ENCODE peak calls at places on chromosomes 13 and 19, in four cellular contexts. One of them, this sample, is unnamed.

GRCh38 chr13:50352720-50353491 is 337.7 kb downstream of the KCNRG start:
- DNase-seq in mesenchymal stem cell: peak
- DNase-seq in GM12878: no peak
- DNase-seq in hepatocyte: no peak
- DNase-seq in this sample: no peak

GRCh38 chr19:28627669-28628068 is 585.3 kb downstream of the UQCRFS1 start:
- DNase-seq in mesenchymal stem cell: no peak
- DNase-seq in GM12878: no peak
- DNase-seq in hepatocyte: no peak
- DNase-seq in this sample: no peak

GRCh38 chr13:112486386-112487126 is 101.4 kb downstream of the TUBGCP3 start:
- DNase-seq in mesenchymal stem cell: no peak
- DNase-seq in GM12878: no peak
- DNase-seq in hepatocyte: no peak
- DNase-seq in this sample: no peak

GRCh38 chr13:25037057-25037813 is 58.7 kb upstream of the PABPC3 start:
- DNase-seq in mesenchymal stem cell: peak
- DNase-seq in GM12878: no peak
- DNase-seq in hepatocyte: peak
- DNase-seq in this sample: peak

GRCh38 chr19:47158367-47158791 is 27.7 kb downstream of the SAE1 start:
- DNase-seq in mesenchymal stem cell: no peak
- DNase-seq in GM12878: no peak
- DNase-seq in hepatocyte: no peak
- DNase-seq in this sample: no peak

GRCh38 chr13:33639640-33640080 is 178.3 kb upstream of the RFC3 start:
- DNase-seq in mesenchymal stem cell: no peak
- DNase-seq in GM12878: peak
- DNase-seq in hepatocyte: no peak
- DNase-seq in this sample: no peak

GRCh38 chr13:98813993-98814392 is 61.5 kb upstream of the SLC15A1 start:
- DNase-seq in mesenchymal stem cell: peak
- DNase-seq in GM12878: no peak
- DNase-seq in hepatocyte: peak
- DNase-seq in this sample: no peak

GRCh38 chr13:20702945-20703784 is at the start of gene IL17D:
- DNase-seq in mesenchymal stem cell: peak
- DNase-seq in GM12878: no peak
- DNase-seq in hepatocyte: peak
- DNase-seq in this sample: peak

GRCh38 chr13:32021785-32022184 is 9.8 kb upstream of the FRY start:
- DNase-seq in mesenchymal stem cell: no peak
- DNase-seq in GM12878: no peak
- DNase-seq in hepatocyte: no peak
- DNase-seq in this sample: no peak

GRCh38 chr13:32023698-32024097 is 7.9 kb upstream of the FRY start:
- DNase-seq in mesenchymal stem cell: no peak
- DNase-seq in GM12878: no peak
- DNase-seq in hepatocyte: no peak
- DNase-seq in this sample: no peak

GRCh38 chr13:32024750-32025149 is 6.8 kb upstream of the FRY start:
- DNase-seq in mesenchymal stem cell: no peak
- DNase-seq in GM12878: no peak
- DNase-seq in hepatocyte: no peak
- DNase-seq in this sample: no peak

GRCh38 chr13:32023096-32023495 is 8.5 kb upstream of the FRY start:
- DNase-seq in mesenchymal stem cell: no peak
- DNase-seq in GM12878: no peak
- DNase-seq in hepatocyte: no peak
- DNase-seq in this sample: no peak

GRCh38 chr13:32022292-32022691 is 9.3 kb upstream of the FRY start:
- DNase-seq in mesenchymal stem cell: peak
- DNase-seq in GM12878: no peak
- DNase-seq in hepatocyte: no peak
- DNase-seq in this sample: no peak
- H2AFZ ChIP-seq in mesenchymal stem cell: no peak
- H2AFZ ChIP-seq in GM12878: no peak
- H2AFZ ChIP-seq in hepatocyte: no peak
- H2AFZ ChIP-seq in this sample: no peak

GRCh38 chr19:41362143-41362847 is 1.7 kb downstream of the B9D2 start:
- DNase-seq in mesenchymal stem cell: peak
- DNase-seq in GM12878: no peak
- DNase-seq in hepatocyte: peak
- DNase-seq in this sample: no peak
- H3K27ac ChIP-seq in mesenchymal stem cell: no peak
- H3K27ac ChIP-seq in GM12878: no peak
- H3K27ac ChIP-seq in hepatocyte: peak
- H3K27ac ChIP-seq in this sample: no peak

DNA sequence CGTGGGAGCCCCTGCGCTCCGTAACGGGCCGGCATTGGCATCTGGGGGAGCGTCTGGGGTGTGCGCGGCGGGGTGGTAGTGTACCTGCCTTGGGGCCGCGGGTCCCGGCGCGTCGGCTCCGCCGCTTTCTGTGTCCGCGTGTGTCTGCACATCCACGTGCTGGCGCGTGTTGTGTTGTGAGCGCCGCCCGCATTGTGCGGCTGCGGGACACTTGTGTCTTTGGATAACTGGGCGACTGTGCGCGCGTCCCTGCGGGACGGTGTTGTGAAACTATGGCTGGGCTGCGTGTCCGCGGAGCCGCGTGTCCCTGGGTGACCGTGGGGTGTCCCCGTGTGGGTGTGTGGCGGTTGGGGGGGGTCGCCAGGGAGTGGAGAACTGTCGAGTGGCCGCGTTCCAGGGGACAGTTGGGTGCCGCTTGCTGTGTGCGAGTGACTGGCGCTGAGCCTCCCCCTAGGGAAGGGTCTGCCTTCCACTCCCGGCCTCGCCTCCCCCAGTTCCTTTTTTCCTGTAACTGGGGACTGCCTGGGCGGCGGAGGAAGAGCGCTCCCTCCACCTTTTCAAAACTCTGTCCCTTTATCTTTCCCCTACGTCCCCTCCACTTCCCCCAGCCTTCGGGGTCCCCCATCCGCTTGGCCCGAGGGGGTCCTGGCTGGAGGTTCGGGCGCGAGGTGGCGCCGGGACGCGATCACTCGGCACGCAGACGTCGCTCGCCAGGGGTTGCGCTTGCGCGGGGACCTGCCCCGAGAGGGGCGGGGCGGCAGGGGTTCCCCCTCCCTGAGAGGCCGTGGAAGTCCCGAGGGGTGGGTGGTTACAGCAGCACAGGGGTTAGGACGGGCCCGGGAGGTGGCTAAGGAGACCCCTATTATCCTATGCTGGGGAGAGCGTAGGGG is 5.6 kb upstream of the NFIC start:
- DNase-seq in mesenchymal stem cell: peak
- DNase-seq in GM12878: no peak
- DNase-seq in hepatocyte: no peak
- DNase-seq in this sample: no peak
- H2AFZ ChIP-seq in mesenchymal stem cell: no peak
- H2AFZ ChIP-seq in GM12878: peak
- H2AFZ ChIP-seq in hepatocyte: peak
- H2AFZ ChIP-seq in this sample: no peak

DNA sequence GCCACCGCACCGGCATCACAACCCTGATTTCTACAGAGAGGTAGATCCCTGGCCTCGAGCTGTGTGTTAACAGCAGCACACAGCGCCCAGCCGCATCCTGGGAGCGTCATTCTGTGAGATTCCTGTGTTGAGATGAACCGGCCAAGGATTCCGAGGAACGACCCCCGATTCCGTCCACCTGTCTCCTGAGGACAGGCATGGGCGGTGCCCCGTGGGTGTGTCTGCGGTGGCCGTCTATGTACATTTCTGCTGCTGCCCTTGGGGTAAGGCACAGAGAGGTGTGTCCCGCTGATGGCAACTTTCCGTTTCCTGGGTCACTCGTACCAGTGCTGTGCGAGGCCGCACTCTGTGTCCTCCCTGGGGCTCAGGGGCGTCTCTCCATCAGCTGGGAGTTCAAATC is 16.1 kb upstream of the F2RL3 start:
- DNase-seq in mesenchymal stem cell: no peak
- DNase-seq in GM12878: no peak
- DNase-seq in hepatocyte: no peak
- DNase-seq in this sample: no peak
- H3K27ac ChIP-seq in mesenchymal stem cell: no peak
- H3K27ac ChIP-seq in GM12878: no peak
- H3K27ac ChIP-seq in hepatocyte: no peak
- H3K27ac ChIP-seq in this sample: no peak

GRCh38 chr19:33794578-33795369 is 1.9 kb upstream of the KCTD15 start:
- DNase-seq in mesenchymal stem cell: peak
- DNase-seq in GM12878: no peak
- DNase-seq in hepatocyte: no peak
- DNase-seq in this sample: no peak
- H2AFZ ChIP-seq in mesenchymal stem cell: peak
- H2AFZ ChIP-seq in GM12878: no peak
- H2AFZ ChIP-seq in hepatocyte: peak
- H2AFZ ChIP-seq in this sample: no peak

GRCh38 chr13:45328661-45329105 is 12.3 kb downstream of the TPT1 start:
- DNase-seq in mesenchymal stem cell: peak
- DNase-seq in GM12878: no peak
- DNase-seq in hepatocyte: no peak
- DNase-seq in this sample: no peak
- H3K27ac ChIP-seq in mesenchymal stem cell: peak
- H3K27ac ChIP-seq in GM12878: no peak
- H3K27ac ChIP-seq in hepatocyte: no peak
- H3K27ac ChIP-seq in this sample: no peak

GRCh38 chr13:36840718-36841250 is 21.8 kb downstream of the RFXAP start:
- DNase-seq in mesenchymal stem cell: no peak
- DNase-seq in GM12878: no peak
- DNase-seq in hepatocyte: no peak
- DNase-seq in this sample: no peak

GRCh38 chr13:36839981-36840380 is 21.0 kb downstream of the RFXAP start:
- DNase-seq in mesenchymal stem cell: no peak
- DNase-seq in GM12878: no peak
- DNase-seq in hepatocyte: no peak
- DNase-seq in this sample: no peak

GRCh38 chr13:36839281-36839680 is 20.3 kb downstream of the RFXAP start:
- DNase-seq in mesenchymal stem cell: no peak
- DNase-seq in GM12878: no peak
- DNase-seq in hepatocyte: no peak
- DNase-seq in this sample: no peak

GRCh38 chr13:36837354-36838092 is 18.5 kb downstream of the RFXAP start:
- DNase-seq in mesenchymal stem cell: no peak
- DNase-seq in GM12878: no peak
- DNase-seq in hepatocyte: no peak
- DNase-seq in this sample: no peak

DNA sequence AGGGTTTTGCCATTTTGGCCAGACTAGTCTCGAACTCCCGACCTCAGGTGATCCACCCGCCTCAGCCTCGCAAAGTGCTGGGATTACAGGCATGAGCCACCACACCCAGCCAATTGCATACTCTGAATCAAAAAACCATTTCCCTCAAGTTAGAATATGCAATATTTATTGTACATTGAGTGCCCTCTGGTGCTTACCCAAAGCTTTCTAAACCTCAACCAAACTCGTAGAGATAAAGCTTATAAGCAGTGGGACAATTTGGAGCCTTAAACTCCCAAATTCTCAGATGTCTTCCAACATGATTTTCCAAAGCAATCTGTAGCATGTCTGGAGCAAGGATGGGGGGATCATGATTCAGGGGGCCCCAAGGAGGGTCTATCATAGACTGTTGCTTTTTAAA is 22.4 kb downstream of the RFXAP start:
- DNase-seq in mesenchymal stem cell: no peak
- DNase-seq in GM12878: no peak
- DNase-seq in hepatocyte: no peak
- DNase-seq in this sample: no peak
- H2AFZ ChIP-seq in mesenchymal stem cell: no peak
- H2AFZ ChIP-seq in GM12878: no peak
- H2AFZ ChIP-seq in hepatocyte: no peak
- H2AFZ ChIP-seq in this sample: no peak

GRCh38 chr19:18196511-18196845 is 3.5 kb downstream of the MPV17L2 start:
- DNase-seq in mesenchymal stem cell: no peak
- DNase-seq in GM12878: no peak
- DNase-seq in hepatocyte: no peak
- DNase-seq in this sample: no peak
- H3K27ac ChIP-seq in mesenchymal stem cell: no peak
- H3K27ac ChIP-seq in GM12878: no peak
- H3K27ac ChIP-seq in hepatocyte: no peak
- H3K27ac ChIP-seq in this sample: no peak